ENCODE peak calls at places on chromosome 22, in seven cellular contexts. L is DMS53; T is M059J; M is iris pigment epithelial cell; Z is AG08395; Y is substantia nigra; G is CD8-positive, alpha-beta T cell. X is an unnamed sample.

GRCh38 chr22:43263645-43264514 is 76.9 kb upstream of the TTLL12 start:
- DNase-seq in Z (peak), T (peak), Y (no peak), M (peak), G (peak), L (peak), X (peak)

GRCh38 chr22:25051983-25052710 is 99.6 kb downstream of the KIAA1671 start:
- DNase-seq in G (no peak), Y (no peak), Z (no peak), L (no peak), T (no peak), M (no peak), X (no peak)

GRCh38 chr22:46609175-46609690 is 11.0 kb upstream of the GRAMD4 start:
- DNase-seq in Y (no peak), G (no peak), Z (no peak), M (no peak), L (no peak), T (no peak), X (no peak)

GRCh38 chr22:23152238-23153114 is 7.2 kb downstream of the RAB36 start:
- DNase-seq in G (no peak), L (no peak), M (no peak), Y (no peak), T (no peak), Z (no peak), X (no peak)

GRCh38 chr22:29780781-29781676 is 13.9 kb downstream of the UQCR10 start:
- DNase-seq in L (no peak), G (no peak), Z (peak), T (peak), M (peak), Y (no peak), X (peak)

GRCh38 chr22:43811777-43812148 is 342 bp downstream of the EFCAB6 start:
- DNase-seq in Z (peak), G (no peak), M (peak), Y (no peak), L (peak), T (peak), X (peak)

GRCh38 chr22:49344196-49344595 is 483.5 kb downstream of the BRD1 start:
- DNase-seq in G (no peak), Z (no peak), T (no peak), Y (no peak), L (no peak), M (no peak), X (no peak)

GRCh38 chr22:24402460-24403192 is 24.8 kb upstream of the ADORA2A start:
- DNase-seq in M (peak), G (no peak), L (peak), T (peak), Z (peak), Y (no peak), X (peak)

GRCh38 chr22:41838842-41839618 is 6.1 kb downstream of the SREBF2 start:
- DNase-seq in M (no peak), Y (no peak), Z (no peak), T (no peak), L (no peak), G (no peak), X (no peak)

GRCh38 chr22:28899199-28899853 is 16.0 kb downstream of the ZNRF3 start:
- DNase-seq in M (no peak), Z (peak), G (peak), T (peak), Y (no peak), L (no peak), X (no peak)

GRCh38 chr22:32701021-32701420 is 100.5 kb upstream of the TIMP3 start:
- DNase-seq in G (no peak), T (peak), L (no peak), M (no peak), Z (no peak), Y (no peak), X (no peak)

GRCh38 chr22:24083361-24083760 is 72.3 kb downstream of the CABIN1 start:
- DNase-seq in T (no peak), L (no peak), G (no peak), Z (no peak), Y (no peak), M (no peak), X (no peak)

GRCh38 chr22:40036126-40036525 is 41.4 kb downstream of the FAM83F start:
- DNase-seq in M (no peak), T (no peak), Y (no peak), Z (no peak), G (no peak), L (no peak), X (no peak)

GRCh38 chr22:29954203-29954855 is 71.4 kb downstream of the MTMR3 start:
- DNase-seq in L (no peak), T (no peak), M (no peak), Y (no peak), Z (no peak), G (no peak), X (no peak)

GRCh38 chr22:20661473-20661872 is 112.4 kb upstream of the SERPIND1 start:
- DNase-seq in G (no peak), Z (no peak), L (no peak), Y (no peak), M (no peak), T (no peak), X (no peak)

GRCh38 chr22:31093090-31093850 is 12.2 kb downstream of the SMTN start:
- DNase-seq in L (no peak), T (no peak), Y (no peak), M (no peak), G (no peak), Z (no peak), X (no peak)

GRCh38 chr22:31089101-31090100 is 8.3 kb downstream of the SMTN start:
- DNase-seq in Y (peak), Z (peak), M (no peak), G (peak), T (no peak), L (peak), X (peak)

GRCh38 chr22:38412435-38413084 is 42.4 kb downstream of the KCNJ4 start:
- DNase-seq in M (no peak), L (peak), G (peak), T (no peak), Z (peak), Y (no peak), X (no peak)

GRCh38 chr22:30420401-30421178 is 5.0 kb upstream of the MTFP1 start:
- DNase-seq in M (peak), Z (peak), G (no peak), Y (no peak), T (peak), L (no peak), X (peak)

GRCh38 chr22:44270556-44270880 is 42.2 kb downstream of the SHISAL1 start:
- DNase-seq in T (no peak), Y (no peak), G (no peak), M (no peak), Z (no peak), L (no peak), X (no peak)

GRCh38 chr22:38214248-38215056 is 12.7 kb downstream of the MAFF start:
- DNase-seq in T (no peak), M (peak), G (peak), L (peak), Y (no peak), Z (peak), X (no peak)

GRCh38 chr22:33896801-33897620 is 23.3 kb downstream of the LARGE1 start:
- DNase-seq in L (no peak), M (no peak), G (no peak), Z (peak), T (no peak), Y (no peak), X (no peak)

GRCh38 chr22:35549338-35549737 is 8.7 kb downstream of the RASD2 start:
- DNase-seq in L (no peak), T (no peak), M (no peak), G (no peak), Y (no peak), Z (no peak), X (no peak)

GRCh38 chr22:24683671-24684070 is 80.7 kb downstream of the GGT1 start:
- DNase-seq in Z (no peak), T (no peak), G (no peak), Y (no peak), M (peak), L (no peak), X (peak)

GRCh38 chr22:31895317-31896133 is 48.8 kb upstream of the YWHAH start:
- DNase-seq in Z (no peak), L (no peak), Y (no peak), T (no peak), G (no peak), M (no peak), X (no peak)

GRCh38 chr22:23062616-23063538 is 7.4 kb upstream of the GNAZ start:
- DNase-seq in Z (no peak), T (no peak), L (no peak), M (no peak), G (peak), Y (no peak), X (no peak)